ENCODE peak calls at places on chromosome 14, in ten cellular contexts. U, V, K, A, L, J, C, G, N and T are unnamed samples.
A peak's percentile ranks its signal among the peaks of the same experiment; 100 is the strongest.

GRCh38 chr14:70663707-70664179 is 22.0 kb downstream of the TTC9 start:
- DNase-seq in U (peak; percentile 41), V (peak; percentile 59), K (no peak), A (no peak), L (no peak), J (no peak), C (no peak), G (peak; percentile 28), N (no peak), T (no peak)

GRCh38 chr14:96754162-96754844 is 42.9 kb upstream of the VRK1 start:
- DNase-seq in U (no peak), V (no peak), K (no peak), A (no peak), L (no peak), J (no peak), C (no peak), G (peak; percentile 78), N (no peak), T (no peak)

GRCh38 chr14:101024686-101025085 is 121.2 kb upstream of the RTL1 start:
- DNase-seq in U (no peak), V (no peak), K (no peak), A (no peak), L (no peak), J (no peak), C (no peak), G (no peak), N (no peak), T (no peak)

GRCh38 chr14:62084020-62084419 is 321.8 kb downstream of the SNAPC1 start:
- DNase-seq in U (no peak), V (no peak), K (peak; percentile 50), A (no peak), L (no peak), J (no peak), C (no peak), G (peak; percentile 12), N (no peak), T (no peak)

GRCh38 chr14:93476305-93476704 is 45.6 kb downstream of the UNC79 start:
- DNase-seq in U (no peak), V (no peak), K (no peak), A (no peak), L (no peak), J (no peak), C (no peak), G (no peak), N (no peak), T (no peak)

GRCh38 chr14:68806526-68807147 is 13.8 kb upstream of the ZFP36L1 start:
- DNase-seq in U (no peak), V (no peak), K (no peak), A (no peak), L (no peak), J (no peak), C (no peak), G (no peak), N (no peak), T (no peak)

GRCh38 chr14:53043107-53043704 is 92.4 kb upstream of the FERMT2 start:
- DNase-seq in U (no peak), V (no peak), K (no peak), A (no peak), L (no peak), J (no peak), C (no peak), G (no peak), N (no peak), T (no peak)

GRCh38 chr14:33765251-33765650 is 185.6 kb downstream of the EGLN3 start:
- DNase-seq in U (peak; percentile 40), V (no peak), K (no peak), A (no peak), L (no peak), J (peak; percentile 57), C (no peak), G (peak; percentile 74), N (no peak), T (no peak)

GRCh38 chr14:99656171-99656570 is 11.2 kb downstream of the HHIPL1 start:
- DNase-seq in U (no peak), V (no peak), K (no peak), A (no peak), L (no peak), J (no peak), C (no peak), G (no peak), N (no peak), T (no peak)

GRCh38 chr14:101031721-101032120 is 128.2 kb upstream of the RTL1 start:
- DNase-seq in U (no peak), V (no peak), K (no peak), A (no peak), L (no peak), J (no peak), C (no peak), G (no peak), N (no peak), T (no peak)

GRCh38 chr14:25006961-25007795 is 42.8 kb downstream of the STXBP6 start:
- DNase-seq in U (peak; percentile 77), V (no peak), K (no peak), A (peak; percentile 92), L (no peak), J (peak; percentile 51), C (peak; percentile 19), G (peak; percentile 75), N (peak; percentile 37), T (peak; percentile 69)

GRCh38 chr14:74491952-74492351 is 1.2 kb downstream of the NPC2 start:
- DNase-seq in U (no peak), V (no peak), K (no peak), A (peak; percentile 7), L (peak; percentile 64), J (no peak), C (no peak), G (peak; percentile 61), N (no peak), T (peak; percentile 27)

GRCh38 chr14:105207460-105207901 is 26.4 kb upstream of the NUDT14 start:
- DNase-seq in U (no peak), V (no peak), K (no peak), A (no peak), L (no peak), J (no peak), C (no peak), G (no peak), N (no peak), T (no peak)

GRCh38 chr14:53902307-53902706 is 54.3 kb downstream of the BMP4 start:
- DNase-seq in U (no peak), V (no peak), K (no peak), A (no peak), L (no peak), J (no peak), C (peak; percentile 14), G (no peak), N (no peak), T (no peak)

GRCh38 chr14:21068521-21069387 is 1.4 kb upstream of the ARHGEF40 start:
- DNase-seq in U (no peak), V (no peak), K (peak; percentile 86), A (peak; percentile 37), L (peak; percentile 64), J (no peak), C (peak; percentile 90), G (peak; percentile 72), N (peak; percentile 60), T (no peak)

GRCh38 chr14:36664322-36665193 is 2.9 kb downstream of the PAX9 start:
- DNase-seq in U (no peak), V (no peak), K (no peak), A (no peak), L (no peak), J (no peak), C (no peak), G (no peak), N (no peak), T (no peak)

GRCh38 chr14:95432152-95433093 is 84.0 kb downstream of the SYNE3 start:
- DNase-seq in U (no peak), V (no peak), K (peak; percentile 10), A (peak; percentile 24), L (peak; percentile 48), J (no peak), C (peak; percentile 62), G (peak; percentile 73), N (peak; percentile 79), T (peak; percentile 3)

GRCh38 chr14:20781805-20782204 is 737 bp downstream of the RNASE6 start:
- DNase-seq in U (no peak), V (no peak), K (no peak), A (no peak), L (no peak), J (no peak), C (no peak), G (no peak), N (no peak), T (no peak)

GRCh38 chr14:37588667-37588955 is 6.4 kb downstream of the FOXA1 start:
- DNase-seq in U (no peak), V (no peak), K (peak; percentile 89), A (no peak), L (no peak), J (no peak), C (no peak), G (no peak), N (no peak), T (no peak)

GRCh38 chr14:74933925-74934435 is 10.9 kb upstream of the RPS6KL1 start:
- DNase-seq in U (no peak), V (no peak), K (no peak), A (no peak), L (no peak), J (no peak), C (no peak), G (no peak), N (no peak), T (no peak)

GRCh38 chr14:71692496-71692895 is 239.7 kb upstream of the RGS6 start:
- DNase-seq in U (no peak), V (no peak), K (no peak), A (no peak), L (peak; percentile 41), J (no peak), C (no peak), G (peak; percentile 59), N (no peak), T (no peak)

GRCh38 chr14:67420102-67420739 is 8.3 kb upstream of the PLEK2 start:
- DNase-seq in U (no peak), V (no peak), K (no peak), A (no peak), L (no peak), J (no peak), C (no peak), G (peak; percentile 29), N (peak; percentile 67), T (no peak)

GRCh38 chr14:94132285-94132887 is 3.0 kb upstream of the IFI27L2 start:
- DNase-seq in U (no peak), V (no peak), K (peak; percentile 62), A (peak; percentile 82), L (peak; percentile 81), J (peak; percentile 64), C (peak; percentile 76), G (peak; percentile 63), N (peak; percentile 74), T (peak; percentile 45)

GRCh38 chr14:55430024-55430690 is 10.3 kb downstream of the TBPL2 start:
- DNase-seq in U (peak; percentile 58), V (peak; percentile 22), K (peak; percentile 46), A (peak; percentile 64), L (peak; percentile 87), J (peak; percentile 59), C (peak; percentile 61), G (peak; percentile 65), N (peak; percentile 62), T (peak; percentile 48)

GRCh38 chr14:32934891-32935633 is 3.6 kb upstream of the NPAS3 start:
- DNase-seq in U (no peak), V (no peak), K (peak; percentile 23), A (no peak), L (no peak), J (no peak), C (peak; percentile 48), G (peak; percentile 58), N (no peak), T (peak; percentile 8)

GRCh38 chr14:53569471-53569870 is 387.2 kb downstream of the BMP4 start:
- DNase-seq in U (no peak), V (no peak), K (no peak), A (no peak), L (no peak), J (no peak), C (no peak), G (no peak), N (no peak), T (no peak)

GRCh38 chr14:103257211-103257962 is 76.7 kb upstream of the EIF5 start:
- DNase-seq in U (no peak), V (no peak), K (no peak), A (no peak), L (peak; percentile 23), J (no peak), C (no peak), G (peak; percentile 42), N (no peak), T (peak; percentile 32)

GRCh38 chr14:87013583-87013982 is 979.4 kb downstream of the GALC start:
- DNase-seq in U (no peak), V (no peak), K (no peak), A (no peak), L (peak; percentile 72), J (peak; percentile 19), C (no peak), G (peak; percentile 52), N (no peak), T (no peak)